ENCODE peak calls at places on chromosome 18, in five cellular contexts. One of them, this sample, is unnamed.

GRCh38 chr18:21243041-21243431 is 1.0 kb downstream of the GREB1L start:
- DNase-seq in AG20443: peak
- DNase-seq in ovary: peak
- DNase-seq in IMR-90: no peak
- DNase-seq in non-pigmented ciliary epithelial cell: no peak
- DNase-seq in this sample: peak

GRCh38 chr18:68121308-68121707 is 593.6 kb downstream of the TMX3 start:
- DNase-seq in AG20443: no peak
- DNase-seq in IMR-90: peak
- DNase-seq in non-pigmented ciliary epithelial cell: no peak
- DNase-seq in ovary: no peak
- DNase-seq in this sample: no peak

GRCh38 chr18:63140038-63140450 is 179.5 kb downstream of the BCL2 start:
- DNase-seq in non-pigmented ciliary epithelial cell: no peak
- DNase-seq in ovary: no peak
- DNase-seq in AG20443: no peak
- DNase-seq in IMR-90: no peak
- DNase-seq in this sample: no peak

GRCh38 chr18:28065031-28065792 is 111.7 kb downstream of the CDH2 start:
- DNase-seq in AG20443: peak
- DNase-seq in ovary: no peak
- DNase-seq in IMR-90: peak
- DNase-seq in non-pigmented ciliary epithelial cell: peak
- DNase-seq in this sample: peak

GRCh38 chr18:9095297-9096012 is 7.0 kb upstream of the NDUFV2 start:
- DNase-seq in non-pigmented ciliary epithelial cell: no peak
- DNase-seq in ovary: no peak
- DNase-seq in IMR-90: peak
- DNase-seq in AG20443: no peak
- DNase-seq in this sample: peak

GRCh38 chr18:39825485-39825884 is 2129.5 kb upstream of the PIK3C3 start:
- DNase-seq in AG20443: no peak
- DNase-seq in IMR-90: no peak
- DNase-seq in non-pigmented ciliary epithelial cell: no peak
- DNase-seq in ovary: no peak
- DNase-seq in this sample: peak

GRCh38 chr18:9612215-9612830 is 2.0 kb downstream of the PPP4R1 start:
- DNase-seq in ovary: no peak
- DNase-seq in AG20443: peak
- DNase-seq in IMR-90: peak
- DNase-seq in non-pigmented ciliary epithelial cell: no peak
- DNase-seq in this sample: peak

GRCh38 chr18:3722662-3723433 is 272.9 kb downstream of the TGIF1 start:
- DNase-seq in ovary: no peak
- DNase-seq in AG20443: no peak
- DNase-seq in IMR-90: peak
- DNase-seq in non-pigmented ciliary epithelial cell: no peak
- DNase-seq in this sample: peak

GRCh38 chr18:37669991-37670534 is 104.5 kb upstream of the CELF4 start:
- DNase-seq in non-pigmented ciliary epithelial cell: no peak
- DNase-seq in ovary: no peak
- DNase-seq in IMR-90: no peak
- DNase-seq in AG20443: no peak
- DNase-seq in this sample: no peak

GRCh38 chr18:27687351-27687979 is 489.5 kb downstream of the CDH2 start:
- DNase-seq in ovary: no peak
- DNase-seq in non-pigmented ciliary epithelial cell: no peak
- DNase-seq in IMR-90: no peak
- DNase-seq in AG20443: no peak
- DNase-seq in this sample: no peak

GRCh38 chr18:31508781-31509180 is 10.8 kb downstream of the DSG2 start:
- DNase-seq in IMR-90: no peak
- DNase-seq in AG20443: no peak
- DNase-seq in non-pigmented ciliary epithelial cell: no peak
- DNase-seq in ovary: no peak
- DNase-seq in this sample: no peak

GRCh38 chr18:9290171-9290570 is 44.4 kb upstream of the TWSG1 start:
- DNase-seq in AG20443: no peak
- DNase-seq in non-pigmented ciliary epithelial cell: no peak
- DNase-seq in IMR-90: peak
- DNase-seq in ovary: no peak
- DNase-seq in this sample: peak

GRCh38 chr18:79400591-79401381 is 5.1 kb downstream of the NFATC1 start:
- DNase-seq in IMR-90: no peak
- DNase-seq in non-pigmented ciliary epithelial cell: no peak
- DNase-seq in AG20443: peak
- DNase-seq in ovary: peak
- DNase-seq in this sample: no peak

GRCh38 chr18:30132959-30133358 is 909.6 kb downstream of the DSC3 start:
- DNase-seq in non-pigmented ciliary epithelial cell: no peak
- DNase-seq in ovary: no peak
- DNase-seq in IMR-90: no peak
- DNase-seq in AG20443: no peak
- DNase-seq in this sample: no peak

GRCh38 chr18:31801078-31801477 is 40.4 kb upstream of the SLC25A52 start:
- DNase-seq in non-pigmented ciliary epithelial cell: no peak
- DNase-seq in IMR-90: no peak
- DNase-seq in ovary: no peak
- DNase-seq in AG20443: no peak
- DNase-seq in this sample: no peak

GRCh38 chr18:74264303-74265020 is 27.3 kb downstream of the CYB5A start:
- DNase-seq in IMR-90: no peak
- DNase-seq in ovary: no peak
- DNase-seq in AG20443: no peak
- DNase-seq in non-pigmented ciliary epithelial cell: no peak
- DNase-seq in this sample: no peak

GRCh38 chr18:75189696-75190095 is 19.2 kb downstream of the PTGR3 start:
- DNase-seq in AG20443: no peak
- DNase-seq in IMR-90: no peak
- DNase-seq in ovary: no peak
- DNase-seq in non-pigmented ciliary epithelial cell: no peak
- DNase-seq in this sample: no peak

GRCh38 chr18:57426187-57426586 is 9.0 kb upstream of the ONECUT2 start:
- DNase-seq in AG20443: no peak
- DNase-seq in ovary: no peak
- DNase-seq in non-pigmented ciliary epithelial cell: no peak
- DNase-seq in IMR-90: no peak
- DNase-seq in this sample: no peak

GRCh38 chr18:59454909-59455727 is 96.1 kb upstream of the LMAN1 start:
- DNase-seq in ovary: no peak
- DNase-seq in IMR-90: no peak
- DNase-seq in non-pigmented ciliary epithelial cell: no peak
- DNase-seq in AG20443: no peak
- DNase-seq in this sample: no peak

GRCh38 chr18:42514522-42514921 is 559.5 kb downstream of the PIK3C3 start:
- DNase-seq in ovary: no peak
- DNase-seq in IMR-90: no peak
- DNase-seq in non-pigmented ciliary epithelial cell: peak
- DNase-seq in AG20443: peak
- DNase-seq in this sample: peak

GRCh38 chr18:63421514-63421913 is 762 bp downstream of the VPS4B start:
- DNase-seq in AG20443: peak
- DNase-seq in IMR-90: no peak
- DNase-seq in ovary: no peak
- DNase-seq in non-pigmented ciliary epithelial cell: no peak
- DNase-seq in this sample: peak

GRCh38 chr18:14970027-14970426 is 222.1 kb downstream of the ANKRD30B start:
- DNase-seq in IMR-90: no peak
- DNase-seq in AG20443: peak
- DNase-seq in ovary: no peak
- DNase-seq in non-pigmented ciliary epithelial cell: no peak
- DNase-seq in this sample: no peak

GRCh38 chr18:59659486-59660187 is 37.6 kb downstream of the CCBE1 start:
- DNase-seq in ovary: no peak
- DNase-seq in AG20443: peak
- DNase-seq in non-pigmented ciliary epithelial cell: no peak
- DNase-seq in IMR-90: peak
- DNase-seq in this sample: no peak

GRCh38 chr18:35580748-35581534 is 599 bp upstream of the GALNT1 start:
- DNase-seq in ovary: peak
- DNase-seq in IMR-90: peak
- DNase-seq in AG20443: peak
- DNase-seq in non-pigmented ciliary epithelial cell: no peak
- DNase-seq in this sample: peak

GRCh38 chr18:42064109-42064508 is 109.1 kb downstream of the PIK3C3 start:
- DNase-seq in non-pigmented ciliary epithelial cell: no peak
- DNase-seq in ovary: no peak
- DNase-seq in AG20443: no peak
- DNase-seq in IMR-90: peak
- DNase-seq in this sample: no peak

GRCh38 chr18:26574958-26575864 is 26.9 kb upstream of the KCTD1 start:
- DNase-seq in ovary: peak
- DNase-seq in non-pigmented ciliary epithelial cell: no peak
- DNase-seq in AG20443: peak
- DNase-seq in IMR-90: peak
- DNase-seq in this sample: peak

GRCh38 chr18:47899107-47899840 is 31.2 kb downstream of the SMAD2 start:
- DNase-seq in IMR-90: peak
- DNase-seq in non-pigmented ciliary epithelial cell: no peak
- DNase-seq in ovary: no peak
- DNase-seq in AG20443: no peak
- DNase-seq in this sample: no peak

GRCh38 chr18:63869374-63869773 is 18.1 kb upstream of the SERPINB2 start:
- DNase-seq in IMR-90: peak
- DNase-seq in AG20443: peak
- DNase-seq in ovary: no peak
- DNase-seq in non-pigmented ciliary epithelial cell: no peak
- DNase-seq in this sample: peak

GRCh38 chr18:24128700-24129099 is 10.2 kb upstream of the CABYR start:
- DNase-seq in IMR-90: peak
- DNase-seq in non-pigmented ciliary epithelial cell: no peak
- DNase-seq in ovary: no peak
- DNase-seq in AG20443: no peak
- DNase-seq in this sample: no peak

GRCh38 chr18:39635966-39636365 is 2070.4 kb upstream of the CELF4 start:
- DNase-seq in ovary: no peak
- DNase-seq in AG20443: no peak
- DNase-seq in non-pigmented ciliary epithelial cell: no peak
- DNase-seq in IMR-90: no peak
- DNase-seq in this sample: no peak

GRCh38 chr18:48827321-48828200 is 123.2 kb downstream of the SMAD7 start:
- DNase-seq in IMR-90: peak
- DNase-seq in AG20443: peak
- DNase-seq in non-pigmented ciliary epithelial cell: no peak
- DNase-seq in ovary: no peak
- DNase-seq in this sample: peak

GRCh38 chr18:61998957-61999356 is 106.2 kb upstream of the RNF152 start:
- DNase-seq in ovary: no peak
- DNase-seq in IMR-90: peak
- DNase-seq in non-pigmented ciliary epithelial cell: peak
- DNase-seq in AG20443: peak
- DNase-seq in this sample: peak

GRCh38 chr18:28855524-28855923 is 678.6 kb upstream of the CDH2 start:
- DNase-seq in IMR-90: peak
- DNase-seq in non-pigmented ciliary epithelial cell: no peak
- DNase-seq in AG20443: peak
- DNase-seq in ovary: no peak
- DNase-seq in this sample: peak

GRCh38 chr18:11002277-11002676 is 147.1 kb downstream of the PIEZO2 start:
- DNase-seq in IMR-90: no peak
- DNase-seq in ovary: no peak
- DNase-seq in non-pigmented ciliary epithelial cell: no peak
- DNase-seq in AG20443: no peak
- DNase-seq in this sample: peak

This sample was measured in mesenchymal stem cell.